ENCODE peak calls at places on chromosomes 7 and 10, in four cellular contexts. K is GM20000, D is glutamatergic neuron, G is IMR-90. A is an unnamed sample.

GRCh38 chr10:7622969-7623368 is 43.8 kb downstream of the ITIH5 start:
- DNase-seq in K (no peak), D (no peak), G (no peak), A (no peak)

GRCh38 chr10:110632591-110633215 is 11.4 kb upstream of the RBM20 start:
- DNase-seq in K (no peak), D (no peak), G (no peak), A (no peak)

GRCh38 chr10:52818019-52818418 is 45.4 kb upstream of the MBL2 start:
- DNase-seq in K (peak; percentile 33), D (no peak), G (peak; percentile 59), A (peak; percentile 80)

GRCh38 chr7:33044986-33045385 is 17.6 kb downstream of the NT5C3A start:
- DNase-seq in K (peak; percentile 20), D (no peak), G (no peak), A (no peak)

GRCh38 chr10:49398000-49398861 is 2.3 kb upstream of the DRGX start:
- DNase-seq in K (peak; percentile 87), D (peak; percentile 45), G (peak; percentile 28), A (no peak)

GRCh38 chr10:76428541-76429330 is 997.3 kb downstream of the LRMDA start:
- DNase-seq in K (no peak), D (no peak), G (peak; percentile 95), A (no peak)

GRCh38 chr7:767941-768729 is 41.1 kb upstream of the PRKAR1B start:
- DNase-seq in K (no peak), D (no peak), G (peak; percentile 22), A (no peak)

GRCh38 chr10:32445740-32446615 is at the start of gene CCDC7:
- DNase-seq in K (peak; percentile 87), D (peak; percentile 87), G (peak; percentile 84), A (peak; percentile 93)

GRCh38 chr7:4960363-4960762 is 1.4 kb upstream of the MMD2 start:
- DNase-seq in K (peak; percentile 28), D (no peak), G (no peak), A (no peak)

GRCh38 chr7:21886396-21886795 is 59.3 kb downstream of the CDCA7L start:
- DNase-seq in K (no peak), D (no peak), G (no peak), A (no peak)

GRCh38 chr7:32479574-32480200 is 10.5 kb downstream of the LSM5 start:
- DNase-seq in K (peak; percentile 49), D (peak; percentile 31), G (peak; percentile 52), A (peak; percentile 57)

GRCh38 chr7:105916603-105917002 is 40.2 kb upstream of the ATXN7L1 start:
- DNase-seq in K (no peak), D (no peak), G (peak; percentile 56), A (no peak)